ENCODE peak calls at places on chromosomes 6 and 20, in four cellular contexts. One of them, this sample, is unnamed. For H3K27me3 and H3K9me1, the result is how much of the 10 kb centered on the place peaks cover.

GRCh38 chr6:38239719-38240451 is 399.8 kb downstream of the BTBD9 start:
- DNase-seq in keratinocyte: no peak
- DNase-seq in K562: no peak
- DNase-seq in IMR-90: peak
- DNase-seq in this sample: peak

GRCh38 chr6:108363756-108364356 is 69.0 kb downstream of the AFG1L start:
- DNase-seq in keratinocyte: no peak
- DNase-seq in K562: no peak
- DNase-seq in IMR-90: no peak
- DNase-seq in this sample: no peak

GRCh38 chr6:91045152-91045551 is 458.3 kb upstream of the MAP3K7 start:
- DNase-seq in keratinocyte: no peak
- DNase-seq in K562: no peak
- DNase-seq in IMR-90: no peak
- DNase-seq in this sample: no peak

GRCh38 chr6:121615493-121615892 is 180.0 kb downstream of the GJA1 start:
- DNase-seq in keratinocyte: no peak
- DNase-seq in K562: peak
- DNase-seq in IMR-90: no peak
- DNase-seq in this sample: peak

GRCh38 chr6:16548121-16548520 is 213.1 kb downstream of the ATXN1 start:
- DNase-seq in keratinocyte: no peak
- DNase-seq in K562: no peak
- DNase-seq in IMR-90: peak
- DNase-seq in this sample: no peak

GRCh38 chr6:43125119-43125518 is 46.0 kb upstream of the SRF start:
- DNase-seq in keratinocyte: no peak
- DNase-seq in K562: no peak
- DNase-seq in IMR-90: peak
- DNase-seq in this sample: no peak

GRCh38 chr20:48339147-48339985 is 488.4 kb downstream of the PREX1 start:
- DNase-seq in keratinocyte: no peak
- DNase-seq in K562: no peak
- DNase-seq in IMR-90: peak
- DNase-seq in this sample: no peak

GRCh38 chr6:138590796-138591709 is 91.8 kb upstream of the NHSL1 start:
- DNase-seq in keratinocyte: no peak
- DNase-seq in K562: peak
- DNase-seq in IMR-90: peak
- DNase-seq in this sample: peak

GRCh38 chr6:126312013-126312665 is 27.8 kb upstream of the CENPW start:
- DNase-seq in keratinocyte: peak
- DNase-seq in K562: peak
- DNase-seq in IMR-90: no peak
- DNase-seq in this sample: peak

GRCh38 chr6:2376429-2377355 is 131.3 kb upstream of the GMDS start:
- DNase-seq in keratinocyte: no peak
- DNase-seq in K562: no peak
- DNase-seq in IMR-90: peak
- DNase-seq in this sample: no peak

GRCh38 chr20:57397693-57398108 is 6.5 kb downstream of the RBM38 start:
- DNase-seq in keratinocyte: no peak
- DNase-seq in K562: no peak
- DNase-seq in IMR-90: no peak
- DNase-seq in this sample: no peak

GRCh38 chr6:22149501-22150490 is 147.0 kb downstream of the PRL start:
- DNase-seq in keratinocyte: no peak
- DNase-seq in K562: no peak
- DNase-seq in IMR-90: peak
- DNase-seq in this sample: no peak

GRCh38 chr6:89559487-89559886 is 79.1 kb downstream of the LYRM2 start:
- DNase-seq in keratinocyte: no peak
- DNase-seq in K562: no peak
- DNase-seq in IMR-90: no peak
- DNase-seq in this sample: no peak

GRCh38 chr20:3818155-3819151 is 1.9 kb upstream of the AP5S1 start:
- DNase-seq in keratinocyte: no peak
- DNase-seq in K562: peak
- DNase-seq in IMR-90: peak
- DNase-seq in this sample: peak

GRCh38 chr6:137765044-137765443 is 102.0 kb upstream of the TNFAIP3 start:
- DNase-seq in keratinocyte: peak
- DNase-seq in K562: no peak
- DNase-seq in IMR-90: no peak
- DNase-seq in this sample: no peak

GRCh38 chr6:11209941-11210340 is 22.5 kb downstream of the NEDD9 start:
- DNase-seq in keratinocyte: no peak
- DNase-seq in K562: no peak
- DNase-seq in IMR-90: peak
- DNase-seq in this sample: peak

GRCh38 chr20:15616626-15617025 is 956.6 kb downstream of the KIF16B start:
- DNase-seq in keratinocyte: no peak
- DNase-seq in K562: no peak
- DNase-seq in IMR-90: peak
- DNase-seq in this sample: no peak

GRCh38 chr20:49418156-49418555 is 64.3 kb downstream of the KCNB1 start:
- DNase-seq in keratinocyte: no peak
- DNase-seq in K562: no peak
- DNase-seq in IMR-90: no peak
- DNase-seq in this sample: no peak
- H3K27me3 ChIP-seq in keratinocyte: under half
- H3K27me3 ChIP-seq in K562: half or more
- H3K27me3 ChIP-seq in IMR-90: half or more
- H3K27me3 ChIP-seq in this sample: under half

GRCh38 chr6:129759851-129760595 is 50.0 kb upstream of the ARHGAP18 start:
- DNase-seq in keratinocyte: no peak
- DNase-seq in K562: no peak
- DNase-seq in IMR-90: peak
- DNase-seq in this sample: no peak
- H3K9me1 ChIP-seq in keratinocyte: under half
- H3K9me1 ChIP-seq in K562: under half
- H3K9me1 ChIP-seq in IMR-90: under half
- H3K9me1 ChIP-seq in this sample: under half

GRCh38 chr6:123321020-123321419 is 315.7 kb downstream of the TRDN start:
- DNase-seq in keratinocyte: no peak
- DNase-seq in K562: no peak
- DNase-seq in IMR-90: no peak
- DNase-seq in this sample: no peak

DNA sequence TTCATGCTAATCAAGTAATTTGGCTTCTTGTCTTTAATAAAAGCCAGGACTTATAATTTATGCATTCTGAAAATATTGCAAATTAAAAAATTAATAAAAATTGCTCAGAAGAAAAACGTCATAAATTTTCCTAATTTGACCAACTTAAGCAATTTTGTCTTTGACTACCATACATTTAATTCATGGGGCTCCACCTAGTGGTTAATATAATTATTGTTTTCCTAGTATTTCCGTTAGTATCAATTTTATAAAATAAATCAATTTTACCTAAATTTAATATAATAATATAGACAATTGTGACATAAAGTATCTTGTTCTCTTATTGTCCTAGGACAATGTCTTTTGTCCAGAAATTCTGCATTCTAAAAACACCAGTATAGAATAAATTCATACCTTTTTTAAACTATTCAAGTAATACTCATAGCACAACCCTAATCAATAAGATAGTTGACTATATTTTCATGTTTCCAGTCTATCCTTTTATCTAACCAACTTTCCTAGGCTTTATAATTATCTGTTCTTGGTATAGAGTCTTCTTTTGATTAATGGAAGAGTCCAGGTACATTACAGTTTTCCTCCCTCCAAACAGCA is 319.9 kb downstream of the TRDN start:
- DNase-seq in keratinocyte: no peak
- DNase-seq in K562: peak
- DNase-seq in IMR-90: peak
- DNase-seq in this sample: peak
- H3K27me3 ChIP-seq in keratinocyte: under half
- H3K27me3 ChIP-seq in K562: under half
- H3K27me3 ChIP-seq in IMR-90: under half
- H3K27me3 ChIP-seq in this sample: under half

GRCh38 chr20:37363221-37364012 is 17.5 kb downstream of the SRC start:
- DNase-seq in keratinocyte: no peak
- DNase-seq in K562: no peak
- DNase-seq in IMR-90: no peak
- DNase-seq in this sample: no peak
- H3K9me1 ChIP-seq in keratinocyte: under half
- H3K9me1 ChIP-seq in K562: under half
- H3K9me1 ChIP-seq in IMR-90: under half
- H3K9me1 ChIP-seq in this sample: under half

DNA sequence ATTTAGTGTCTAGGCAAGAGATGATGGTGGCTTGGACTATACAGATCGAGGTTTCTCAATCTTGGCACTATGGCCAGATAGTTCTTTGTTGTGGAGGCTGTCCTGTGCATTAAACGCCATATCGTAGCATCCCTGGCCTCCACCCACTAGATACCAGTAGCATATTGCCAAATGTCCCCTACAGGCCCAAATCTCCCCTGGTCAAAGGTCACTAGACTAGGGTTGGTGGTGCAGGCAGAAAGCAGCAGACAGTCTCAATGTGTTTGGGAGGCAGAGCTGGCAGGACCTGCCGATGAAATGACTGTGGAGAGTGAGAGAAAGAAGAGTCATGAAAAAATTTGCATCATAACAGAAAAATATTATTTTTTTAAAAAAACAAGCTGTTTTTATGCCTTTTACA is 63.0 kb downstream of the TRAM2 start:
- DNase-seq in keratinocyte: no peak
- DNase-seq in K562: no peak
- DNase-seq in IMR-90: no peak
- DNase-seq in this sample: no peak
- H3K27me3 ChIP-seq in keratinocyte: under half
- H3K27me3 ChIP-seq in K562: under half
- H3K27me3 ChIP-seq in IMR-90: under half
- H3K27me3 ChIP-seq in this sample: under half

DNA sequence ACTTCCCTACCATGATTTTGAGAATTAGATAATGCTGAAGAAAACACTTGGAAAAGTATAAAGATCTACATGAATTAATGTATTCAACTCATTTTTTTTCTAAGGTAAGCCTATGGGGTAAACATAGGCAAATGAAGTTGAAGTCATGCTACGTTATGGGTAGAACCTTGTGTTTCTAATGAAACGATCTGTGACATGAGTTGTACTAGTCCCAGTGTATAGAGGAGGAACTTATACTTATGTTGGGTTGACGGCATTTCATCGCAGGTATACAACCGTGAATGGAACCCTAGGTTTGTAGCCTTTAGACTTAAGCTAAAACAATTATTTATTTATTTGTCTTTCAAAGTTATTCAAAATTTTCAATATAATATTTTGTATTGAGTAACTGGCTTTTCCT is 2.6 kb downstream of the SLC35F1 start:
- DNase-seq in keratinocyte: no peak
- DNase-seq in K562: no peak
- DNase-seq in IMR-90: no peak
- DNase-seq in this sample: no peak
- H3K9me1 ChIP-seq in keratinocyte: under half
- H3K9me1 ChIP-seq in K562: under half
- H3K9me1 ChIP-seq in IMR-90: under half
- H3K9me1 ChIP-seq in this sample: under half

GRCh38 chr6:17966451-17966850 is 21.0 kb downstream of the KIF13A start:
- DNase-seq in keratinocyte: no peak
- DNase-seq in K562: no peak
- DNase-seq in IMR-90: no peak
- DNase-seq in this sample: no peak

GRCh38 chr6:17959317-17959716 is 28.1 kb downstream of the KIF13A start:
- DNase-seq in keratinocyte: no peak
- DNase-seq in K562: no peak
- DNase-seq in IMR-90: peak
- DNase-seq in this sample: no peak

GRCh38 chr6:17965397-17965796 is 22.0 kb downstream of the KIF13A start:
- DNase-seq in keratinocyte: no peak
- DNase-seq in K562: no peak
- DNase-seq in IMR-90: peak
- DNase-seq in this sample: peak

GRCh38 chr6:17964633-17965032 is 22.8 kb downstream of the KIF13A start:
- DNase-seq in keratinocyte: no peak
- DNase-seq in K562: no peak
- DNase-seq in IMR-90: no peak
- DNase-seq in this sample: no peak

DNA sequence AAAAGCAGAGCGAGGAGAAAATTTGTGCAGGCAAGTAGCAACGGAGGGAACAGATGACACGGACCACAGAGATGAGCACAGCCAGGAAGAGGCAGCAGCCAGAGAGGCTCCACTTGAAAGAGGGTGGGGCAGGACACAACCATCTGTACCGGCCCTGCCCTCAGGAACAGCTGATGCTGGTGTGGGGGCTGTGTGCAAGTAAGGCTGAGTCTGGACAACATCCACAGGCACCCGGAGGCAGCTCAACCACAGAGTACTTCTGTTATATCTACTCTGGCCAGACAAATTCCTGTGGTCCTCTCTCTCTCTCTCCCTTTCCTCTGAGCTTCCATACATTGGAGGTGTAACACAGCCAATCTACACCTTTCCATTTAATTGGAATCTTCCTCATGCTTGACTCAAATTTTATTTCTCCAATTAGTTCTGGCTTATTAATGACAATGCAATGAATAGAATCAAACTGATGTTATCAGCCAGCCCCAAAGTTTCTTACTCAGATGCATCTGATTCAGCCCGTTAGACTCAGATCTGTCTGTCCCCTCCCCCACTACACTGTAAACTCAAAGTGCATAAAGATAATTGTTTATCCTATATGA is 24.9 kb downstream of the KIF13A start:
- DNase-seq in keratinocyte: peak
- DNase-seq in K562: peak
- DNase-seq in IMR-90: peak
- DNase-seq in this sample: no peak
- H3K27me3 ChIP-seq in keratinocyte: under half
- H3K27me3 ChIP-seq in K562: under half
- H3K27me3 ChIP-seq in IMR-90: under half
- H3K27me3 ChIP-seq in this sample: under half

GRCh38 chr6:12977851-12978250 is 261.3 kb downstream of the PHACTR1 start:
- DNase-seq in keratinocyte: no peak
- DNase-seq in K562: no peak
- DNase-seq in IMR-90: no peak
- DNase-seq in this sample: no peak

GRCh38 chr6:12980741-12981140 is 264.2 kb downstream of the PHACTR1 start:
- DNase-seq in keratinocyte: no peak
- DNase-seq in K562: no peak
- DNase-seq in IMR-90: no peak
- DNase-seq in this sample: no peak

GRCh38 chr6:12973302-12973865 is 256.8 kb downstream of the PHACTR1 start:
- DNase-seq in keratinocyte: no peak
- DNase-seq in K562: no peak
- DNase-seq in IMR-90: no peak
- DNase-seq in this sample: peak

GRCh38 chr6:12977206-12977605 is 260.6 kb downstream of the PHACTR1 start:
- DNase-seq in keratinocyte: no peak
- DNase-seq in K562: no peak
- DNase-seq in IMR-90: no peak
- DNase-seq in this sample: no peak
- H3K9me1 ChIP-seq in keratinocyte: under half
- H3K9me1 ChIP-seq in K562: under half
- H3K9me1 ChIP-seq in IMR-90: under half
- H3K9me1 ChIP-seq in this sample: under half

DNA sequence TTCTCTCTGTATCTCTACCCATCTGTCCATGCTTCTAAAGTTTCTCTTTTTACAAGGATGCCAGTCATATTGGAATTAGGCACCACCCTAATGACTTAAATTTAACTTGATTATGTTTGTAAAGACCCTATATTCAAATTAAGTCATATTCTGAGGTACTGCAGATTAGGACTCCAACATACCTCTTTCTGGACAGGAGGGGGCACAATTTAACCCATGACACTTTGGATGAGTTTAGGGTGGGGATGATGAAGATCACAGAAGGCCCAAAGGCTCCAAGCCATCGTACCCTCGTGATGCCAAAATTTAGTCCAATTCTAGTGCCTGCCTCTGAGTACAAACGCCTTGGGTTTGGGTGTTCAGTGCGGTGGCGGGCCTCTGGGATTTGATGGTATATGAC is 15.0 kb upstream of the NKX2-2 start:
- DNase-seq in keratinocyte: no peak
- DNase-seq in K562: no peak
- DNase-seq in IMR-90: no peak
- DNase-seq in this sample: no peak
- H3K27me3 ChIP-seq in keratinocyte: under half
- H3K27me3 ChIP-seq in K562: under half
- H3K27me3 ChIP-seq in IMR-90: under half
- H3K27me3 ChIP-seq in this sample: under half

This sample was measured in endothelial cell of umbilical vein.